ENCODE peak calls at places on chromosomes 12 and 14, in ten cellular contexts. P, S, A, K, N, E, U, H, Y and V are unnamed samples.

GRCh38 chr12:96194901-96195844 is 998 bp downstream of the ELK3 start:
- DNase-seq in P (peak; percentile 93), S (peak; percentile 91), A (peak; percentile 69), K (no peak), N (peak; percentile 61), E (peak; percentile 84), U (peak; percentile 97), H (peak; percentile 80), Y (peak; percentile 77), V (peak; percentile 83)

GRCh38 chr12:89497005-89497404 is 27.6 kb downstream of the GALNT4 start:
- DNase-seq in P (no peak), S (peak; percentile 62), A (no peak), K (no peak), N (no peak), E (no peak), U (no peak), H (no peak), Y (no peak), V (no peak)

GRCh38 chr14:28609228-28609828 is 157.3 kb upstream of the FOXG1 start:
- DNase-seq in P (peak; percentile 57), S (peak; percentile 1), A (peak; percentile 51), K (peak; percentile 58), N (peak; percentile 83), E (peak; percentile 37), U (no peak), H (no peak), Y (peak; percentile 25), V (peak; percentile 54)

GRCh38 chr12:53328043-53328435 is 6.6 kb upstream of the AAAS start:
- DNase-seq in P (peak; percentile 23), S (no peak), A (peak; percentile 42), K (peak; percentile 33), N (peak; percentile 78), E (no peak), U (peak; percentile 80), H (no peak), Y (no peak), V (no peak)

GRCh38 chr12:70971395-70971794 is 50.9 kb upstream of the PTPRR start:
- DNase-seq in P (peak; percentile 26), S (no peak), A (no peak), K (no peak), N (no peak), E (no peak), U (no peak), H (no peak), Y (no peak), V (no peak)

GRCh38 chr12:31868980-31869379 is 90.2 kb upstream of the RESF1 start:
- DNase-seq in P (peak; percentile 56), S (peak; percentile 20), A (no peak), K (no peak), N (no peak), E (peak; percentile 70), U (no peak), H (no peak), Y (peak; percentile 40), V (peak; percentile 69)

GRCh38 chr12:57549909-57550627 is at the start of gene KIF5A:
- DNase-seq in P (peak; percentile 58), S (no peak), A (peak; percentile 81), K (no peak), N (peak; percentile 90), E (no peak), U (peak; percentile 90), H (no peak), Y (peak; percentile 92), V (no peak)

GRCh38 chr12:103928736-103929050 is 1.5 kb upstream of the HSP90B1 start:
- DNase-seq in P (no peak), S (no peak), A (no peak), K (no peak), N (peak; percentile 11), E (no peak), U (peak; percentile 34), H (peak; percentile 80), Y (no peak), V (no peak)

GRCh38 chr14:25009891-25010290 is 40.1 kb downstream of the STXBP6 start:
- DNase-seq in P (peak; percentile 19), S (peak; percentile 39), A (no peak), K (peak; percentile 70), N (peak; percentile 64), E (no peak), U (peak; percentile 13), H (no peak), Y (no peak), V (no peak)

GRCh38 chr12:41924111-41924510 is 220.6 kb downstream of the GXYLT1 start:
- DNase-seq in P (peak; percentile 12), S (no peak), A (no peak), K (no peak), N (no peak), E (no peak), U (no peak), H (no peak), Y (no peak), V (no peak)

GRCh38 chr12:41604830-41605229 is 416.7 kb downstream of the PDZRN4 start:
- DNase-seq in P (no peak), S (no peak), A (no peak), K (no peak), N (no peak), E (no peak), U (no peak), H (no peak), Y (no peak), V (no peak)

GRCh38 chr12:124395284-124395752 is 100.4 kb downstream of the RFLNA start:
- DNase-seq in P (peak; percentile 73), S (no peak), A (no peak), K (no peak), N (no peak), E (no peak), U (no peak), H (no peak), Y (peak; percentile 79), V (no peak)

GRCh38 chr14:22147716-22148115 is 441.3 kb downstream of the DAD1 start:
- DNase-seq in P (no peak), S (no peak), A (no peak), K (no peak), N (peak; percentile 16), E (no peak), U (no peak), H (no peak), Y (no peak), V (no peak)

GRCh38 chr12:121837680-121838079 is 21.0 kb downstream of the HPD start:
- DNase-seq in P (peak; percentile 27), S (no peak), A (no peak), K (no peak), N (no peak), E (no peak), U (no peak), H (no peak), Y (no peak), V (no peak)

GRCh38 chr12:106080786-106081185 is 58.0 kb downstream of the NUAK1 start:
- DNase-seq in P (peak; percentile 61), S (no peak), A (no peak), K (no peak), N (no peak), E (no peak), U (no peak), H (no peak), Y (no peak), V (no peak)

GRCh38 chr12:104291867-104292524 is 11.5 kb upstream of the EID3 start:
- DNase-seq in P (no peak), S (no peak), A (no peak), K (no peak), N (peak; percentile 63), E (no peak), U (no peak), H (no peak), Y (no peak), V (no peak)

DNA sequence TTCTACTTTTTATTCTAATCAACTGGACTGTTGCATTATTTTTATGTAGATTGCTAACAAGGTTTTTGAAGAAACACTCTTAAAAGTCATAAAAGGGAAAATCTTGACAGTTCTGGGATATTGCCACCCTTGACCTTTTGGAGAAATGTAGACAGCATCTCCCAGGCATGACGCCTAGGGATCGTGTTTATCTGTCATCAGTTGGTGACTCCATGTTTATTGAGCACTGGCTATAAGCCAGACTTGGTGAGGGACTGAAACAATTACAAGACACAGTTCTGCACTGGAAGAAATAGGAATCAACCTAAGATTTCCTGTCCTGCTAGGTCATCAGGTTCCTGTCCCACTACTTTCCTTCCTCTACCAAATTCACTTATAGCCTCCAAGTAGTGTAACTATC is 34.5 kb downstream of the HMGA2 start:
- DNase-seq in P (peak; percentile 82), S (peak; percentile 72), A (no peak), K (no peak), N (no peak), E (no peak), U (peak; percentile 58), H (no peak), Y (no peak), V (peak; percentile 71)
- H3K36me3 ChIP-seq in P (peaks cover 15% of the 10 kb centered on the region), S (peaks cover 11% of the 10 kb centered on the region), A (no peaks in the 10 kb centered on the region), K (peaks cover 58% of the 10 kb centered on the region), N (no peaks in the 10 kb centered on the region), E (peaks cover 70% of the 10 kb centered on the region), U (peaks cover 84% of the 10 kb centered on the region), H (no peaks in the 10 kb centered on the region), Y (peaks cover 85% of the 10 kb centered on the region), V (no peaks in the 10 kb centered on the region)

GRCh38 chr14:33788116-33788515 is 162.8 kb downstream of the EGLN3 start:
- DNase-seq in P (no peak), S (no peak), A (no peak), K (no peak), N (peak; percentile 62), E (no peak), U (no peak), H (no peak), Y (no peak), V (no peak)
- H4K20me1 ChIP-seq in P (no peaks in the 10 kb centered on the region), S (no peaks in the 10 kb centered on the region), A (no peaks in the 10 kb centered on the region), K (no peaks in the 10 kb centered on the region), N (no peaks in the 10 kb centered on the region), E (no peaks in the 10 kb centered on the region), U (no peaks in the 10 kb centered on the region), H (no peaks in the 10 kb centered on the region), Y (no peaks in the 10 kb centered on the region), V (no peaks in the 10 kb centered on the region)

DNA sequence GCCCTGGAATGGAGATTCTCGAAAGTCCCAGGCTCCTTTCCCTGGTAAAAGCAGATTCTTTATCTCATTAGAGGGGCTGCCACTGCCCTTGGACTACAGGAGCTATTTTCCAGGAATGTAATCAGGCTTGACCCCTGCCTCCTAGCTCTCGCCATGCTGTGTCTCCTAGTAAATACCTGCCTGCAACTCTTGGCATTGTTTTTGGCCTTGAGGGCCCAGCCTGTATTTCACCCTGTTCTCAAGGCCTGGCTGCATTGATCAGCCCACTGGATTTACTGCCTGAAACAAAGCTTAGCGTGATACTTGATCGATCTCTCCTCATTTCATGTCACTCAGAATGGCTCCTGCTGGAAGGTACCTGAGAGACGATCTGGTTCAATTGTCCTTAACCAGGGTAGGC is 273.7 kb downstream of the CACNA1C start:
- DNase-seq in P (no peak), S (no peak), A (no peak), K (no peak), N (no peak), E (no peak), U (no peak), H (no peak), Y (no peak), V (no peak)
- H3K4me1 ChIP-seq in P (no peaks in the 10 kb centered on the region), S (peaks cover 13% of the 10 kb centered on the region), A (no peaks in the 10 kb centered on the region), K (no peaks in the 10 kb centered on the region), N (no peaks in the 10 kb centered on the region), E (no peaks in the 10 kb centered on the region), U (peaks cover 9% of the 10 kb centered on the region), H (no peaks in the 10 kb centered on the region), Y (peaks cover 6% of the 10 kb centered on the region), V (no peaks in the 10 kb centered on the region)

DNA sequence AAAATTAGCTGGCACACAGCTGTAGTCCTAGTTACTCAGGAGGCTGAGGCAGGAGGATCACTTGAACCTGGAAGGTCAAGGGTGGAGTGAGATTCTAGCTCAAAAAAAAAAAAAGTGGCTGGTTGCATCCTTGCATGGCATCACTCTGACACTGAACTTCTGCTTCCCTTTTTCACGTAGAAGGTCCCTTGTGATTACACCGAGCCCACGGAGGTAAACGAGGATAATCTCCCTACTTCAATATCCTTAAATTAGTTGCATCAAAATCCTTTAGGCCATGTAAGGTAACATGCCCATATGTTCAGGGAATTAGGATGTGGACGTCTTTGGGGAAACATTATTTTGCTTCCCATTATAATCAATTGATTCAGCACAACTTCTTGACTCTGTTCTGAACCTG is 4.0 kb upstream of the PPP4R4 start:
- DNase-seq in P (no peak), S (no peak), A (no peak), K (no peak), N (no peak), E (no peak), U (no peak), H (no peak), Y (no peak), V (no peak)
- H3K36me3 ChIP-seq in P (no peaks in the 10 kb centered on the region), S (no peaks in the 10 kb centered on the region), A (no peaks in the 10 kb centered on the region), K (no peaks in the 10 kb centered on the region), N (no peaks in the 10 kb centered on the region), E (no peaks in the 10 kb centered on the region), U (no peaks in the 10 kb centered on the region), H (no peaks in the 10 kb centered on the region), Y (no peaks in the 10 kb centered on the region), V (no peaks in the 10 kb centered on the region)